ENCODE peak calls at places on chromosomes 1 and 21, in eight cellular contexts. One of them, this sample, is unnamed.

GRCh38 chr1:174969977-174970376 is 29.8 kb upstream of the CACYBP start:
- DNase-seq in uterus: no peak
- DNase-seq in stomach: no peak
- DNase-seq in ovary: no peak
- DNase-seq in lower leg skin: no peak
- DNase-seq in heart left ventricle: no peak
- DNase-seq in IMR-90: no peak
- DNase-seq in tibial nerve: no peak
- DNase-seq in this sample: no peak

GRCh38 chr1:217153361-217153760 is 430.1 kb upstream of the ESRRG start:
- DNase-seq in tibial nerve: no peak
- DNase-seq in heart left ventricle: no peak
- DNase-seq in stomach: no peak
- DNase-seq in ovary: no peak
- DNase-seq in IMR-90: no peak
- DNase-seq in uterus: no peak
- DNase-seq in lower leg skin: no peak
- DNase-seq in this sample: no peak

GRCh38 chr1:89085781-89086180 is 20.8 kb upstream of the GBP1 start:
- DNase-seq in IMR-90: peak
- DNase-seq in uterus: no peak
- DNase-seq in stomach: peak
- DNase-seq in lower leg skin: no peak
- DNase-seq in heart left ventricle: no peak
- DNase-seq in tibial nerve: no peak
- DNase-seq in ovary: no peak
- DNase-seq in this sample: no peak

GRCh38 chr1:18147672-18148071 is 40.1 kb downstream of the IGSF21 start:
- DNase-seq in uterus: no peak
- DNase-seq in lower leg skin: no peak
- DNase-seq in stomach: no peak
- DNase-seq in tibial nerve: no peak
- DNase-seq in ovary: no peak
- DNase-seq in IMR-90: no peak
- DNase-seq in heart left ventricle: no peak
- DNase-seq in this sample: no peak

GRCh38 chr1:11522400-11523235 is 43.7 kb downstream of the DISP3 start:
- DNase-seq in heart left ventricle: no peak
- DNase-seq in ovary: no peak
- DNase-seq in uterus: no peak
- DNase-seq in lower leg skin: peak
- DNase-seq in IMR-90: no peak
- DNase-seq in tibial nerve: no peak
- DNase-seq in stomach: no peak
- DNase-seq in this sample: no peak

GRCh38 chr1:233990486-233990885 is 86.0 kb downstream of the SLC35F3 start:
- DNase-seq in tibial nerve: no peak
- DNase-seq in heart left ventricle: no peak
- DNase-seq in ovary: no peak
- DNase-seq in lower leg skin: no peak
- DNase-seq in IMR-90: no peak
- DNase-seq in uterus: no peak
- DNase-seq in stomach: no peak
- DNase-seq in this sample: no peak

GRCh38 chr21:39951183-39952101 is 84.2 kb downstream of the PCP4 start:
- DNase-seq in lower leg skin: peak
- DNase-seq in uterus: no peak
- DNase-seq in stomach: no peak
- DNase-seq in tibial nerve: no peak
- DNase-seq in IMR-90: no peak
- DNase-seq in ovary: peak
- DNase-seq in heart left ventricle: no peak
- DNase-seq in this sample: no peak

GRCh38 chr1:151309851-151310323 is 17.3 kb downstream of the PI4KB start:
- DNase-seq in stomach: no peak
- DNase-seq in uterus: peak
- DNase-seq in ovary: no peak
- DNase-seq in tibial nerve: no peak
- DNase-seq in lower leg skin: no peak
- DNase-seq in heart left ventricle: peak
- DNase-seq in IMR-90: peak
- DNase-seq in this sample: no peak

GRCh38 chr1:21567241-21568005 is 58.2 kb downstream of the ALPL start:
- DNase-seq in lower leg skin: no peak
- DNase-seq in ovary: no peak
- DNase-seq in stomach: no peak
- DNase-seq in tibial nerve: no peak
- DNase-seq in IMR-90: peak
- DNase-seq in uterus: no peak
- DNase-seq in heart left ventricle: peak
- DNase-seq in this sample: no peak

GRCh38 chr1:27726173-27726793 is 522 bp downstream of the FAM76A start:
- DNase-seq in IMR-90: peak
- DNase-seq in heart left ventricle: peak
- DNase-seq in uterus: peak
- DNase-seq in tibial nerve: no peak
- DNase-seq in lower leg skin: peak
- DNase-seq in stomach: peak
- DNase-seq in ovary: peak
- DNase-seq in this sample: peak

GRCh38 chr1:11339346-11340247 is 66.6 kb downstream of the UBIAD1 start:
- DNase-seq in heart left ventricle: no peak
- DNase-seq in IMR-90: no peak
- DNase-seq in lower leg skin: no peak
- DNase-seq in uterus: no peak
- DNase-seq in ovary: no peak
- DNase-seq in stomach: no peak
- DNase-seq in tibial nerve: no peak
- DNase-seq in this sample: no peak

GRCh38 chr1:87853576-87854351 is 525.1 kb downstream of the LMO4 start:
- DNase-seq in tibial nerve: no peak
- DNase-seq in ovary: no peak
- DNase-seq in lower leg skin: no peak
- DNase-seq in uterus: no peak
- DNase-seq in heart left ventricle: no peak
- DNase-seq in stomach: no peak
- DNase-seq in IMR-90: peak
- DNase-seq in this sample: no peak

GRCh38 chr1:26252718-26253117 is 18.7 kb downstream of the CEP85 start:
- DNase-seq in heart left ventricle: no peak
- DNase-seq in tibial nerve: no peak
- DNase-seq in IMR-90: no peak
- DNase-seq in ovary: no peak
- DNase-seq in lower leg skin: no peak
- DNase-seq in uterus: no peak
- DNase-seq in stomach: no peak
- DNase-seq in this sample: no peak

GRCh38 chr1:185843971-185844370 is 109.8 kb downstream of the HMCN1 start:
- DNase-seq in IMR-90: no peak
- DNase-seq in ovary: no peak
- DNase-seq in heart left ventricle: no peak
- DNase-seq in lower leg skin: no peak
- DNase-seq in tibial nerve: no peak
- DNase-seq in stomach: no peak
- DNase-seq in uterus: no peak
- DNase-seq in this sample: no peak

GRCh38 chr1:234658143-234658542 is 48.2 kb upstream of the IRF2BP2 start:
- DNase-seq in heart left ventricle: no peak
- DNase-seq in lower leg skin: peak
- DNase-seq in IMR-90: peak
- DNase-seq in tibial nerve: no peak
- DNase-seq in uterus: no peak
- DNase-seq in ovary: no peak
- DNase-seq in stomach: peak
- DNase-seq in this sample: no peak

GRCh38 chr1:184329962-184330868 is 56.6 kb upstream of the C1orf21 start:
- DNase-seq in heart left ventricle: no peak
- DNase-seq in uterus: no peak
- DNase-seq in tibial nerve: no peak
- DNase-seq in lower leg skin: no peak
- DNase-seq in IMR-90: no peak
- DNase-seq in stomach: no peak
- DNase-seq in ovary: no peak
- DNase-seq in this sample: no peak

GRCh38 chr1:232634086-232634485 is 4.2 kb upstream of the SIPA1L2 start:
- DNase-seq in uterus: no peak
- DNase-seq in lower leg skin: no peak
- DNase-seq in ovary: no peak
- DNase-seq in heart left ventricle: peak
- DNase-seq in tibial nerve: no peak
- DNase-seq in stomach: peak
- DNase-seq in IMR-90: no peak
- DNase-seq in this sample: no peak

GRCh38 chr1:107430540-107431228 is 289.8 kb downstream of the NTNG1 start:
- DNase-seq in tibial nerve: no peak
- DNase-seq in ovary: no peak
- DNase-seq in uterus: no peak
- DNase-seq in stomach: peak
- DNase-seq in IMR-90: peak
- DNase-seq in lower leg skin: no peak
- DNase-seq in heart left ventricle: no peak
- DNase-seq in this sample: no peak

GRCh38 chr1:65477414-65478378 is 57.2 kb downstream of the LEPR start:
- DNase-seq in heart left ventricle: no peak
- DNase-seq in tibial nerve: no peak
- DNase-seq in ovary: no peak
- DNase-seq in uterus: no peak
- DNase-seq in stomach: no peak
- DNase-seq in IMR-90: no peak
- DNase-seq in lower leg skin: no peak
- DNase-seq in this sample: no peak

GRCh38 chr1:215071078-215071477 is 11.5 kb upstream of the KCNK2 start:
- DNase-seq in stomach: no peak
- DNase-seq in ovary: no peak
- DNase-seq in tibial nerve: no peak
- DNase-seq in IMR-90: no peak
- DNase-seq in lower leg skin: no peak
- DNase-seq in heart left ventricle: no peak
- DNase-seq in uterus: no peak
- DNase-seq in this sample: no peak

DNA sequence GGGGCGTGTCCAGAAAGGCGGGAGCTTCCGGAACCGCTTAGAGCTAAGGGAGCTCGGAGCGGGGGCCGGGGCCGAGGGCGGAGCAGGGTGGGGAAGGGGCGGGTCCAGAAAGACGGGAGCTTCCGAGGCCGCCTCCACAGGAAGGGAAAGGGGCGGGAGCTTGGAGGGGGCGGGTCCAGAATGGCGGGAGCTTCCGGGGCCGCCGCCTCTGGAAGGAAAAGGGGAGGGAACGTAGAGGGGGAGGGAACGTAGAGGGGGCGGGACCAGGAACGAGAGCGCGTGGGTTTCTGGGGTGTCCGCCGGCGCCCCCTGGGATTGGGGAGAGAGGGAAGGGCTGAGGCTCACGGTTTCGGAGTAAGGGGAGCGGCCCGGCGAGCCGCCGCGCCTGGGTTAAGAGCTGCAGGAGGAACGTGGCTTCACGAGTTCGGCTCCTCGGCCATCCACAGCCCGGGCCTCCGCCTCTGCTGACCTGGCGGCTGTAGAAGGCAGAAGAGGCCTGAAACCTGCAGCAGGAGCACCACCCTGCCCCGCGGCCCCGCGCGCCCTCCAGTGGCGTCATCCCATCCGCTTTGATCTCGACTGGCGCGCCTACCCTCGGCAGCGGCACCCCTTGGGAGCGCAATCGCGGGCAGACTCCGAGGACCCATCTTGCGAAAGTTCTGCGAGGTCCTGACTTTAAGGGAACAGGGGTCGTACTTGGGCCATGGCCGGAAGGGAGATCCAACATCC is 22.9 kb upstream of the HPDL start:
- DNase-seq in lower leg skin: peak
- DNase-seq in heart left ventricle: peak
- DNase-seq in uterus: peak
- DNase-seq in tibial nerve: peak
- DNase-seq in IMR-90: peak
- DNase-seq in stomach: peak
- DNase-seq in ovary: peak
- DNase-seq in this sample: peak
- TF ChIP-seq POLR2A in lower leg skin: no peak
- TF ChIP-seq POLR2A in heart left ventricle: peak
- TF ChIP-seq POLR2A in uterus: peak
- TF ChIP-seq POLR2A in tibial nerve: peak
- TF ChIP-seq POLR2A in IMR-90: peak
- TF ChIP-seq POLR2A in stomach: no peak
- TF ChIP-seq POLR2A in ovary: peak
- TF ChIP-seq POLR2A in this sample: no peak

GRCh38 chr1:55311057-55311631 is 96.0 kb upstream of the USP24 start:
- DNase-seq in heart left ventricle: no peak
- DNase-seq in ovary: no peak
- DNase-seq in uterus: no peak
- DNase-seq in tibial nerve: no peak
- DNase-seq in stomach: no peak
- DNase-seq in IMR-90: peak
- DNase-seq in lower leg skin: no peak
- DNase-seq in this sample: no peak
- H3K4me3 ChIP-seq in heart left ventricle: no peak
- H3K4me3 ChIP-seq in ovary: no peak
- H3K4me3 ChIP-seq in uterus: no peak
- H3K4me3 ChIP-seq in tibial nerve: no peak
- H3K4me3 ChIP-seq in stomach: no peak
- H3K4me3 ChIP-seq in IMR-90: no peak
- H3K4me3 ChIP-seq in lower leg skin: no peak
- H3K4me3 ChIP-seq in this sample: no peak

DNA sequence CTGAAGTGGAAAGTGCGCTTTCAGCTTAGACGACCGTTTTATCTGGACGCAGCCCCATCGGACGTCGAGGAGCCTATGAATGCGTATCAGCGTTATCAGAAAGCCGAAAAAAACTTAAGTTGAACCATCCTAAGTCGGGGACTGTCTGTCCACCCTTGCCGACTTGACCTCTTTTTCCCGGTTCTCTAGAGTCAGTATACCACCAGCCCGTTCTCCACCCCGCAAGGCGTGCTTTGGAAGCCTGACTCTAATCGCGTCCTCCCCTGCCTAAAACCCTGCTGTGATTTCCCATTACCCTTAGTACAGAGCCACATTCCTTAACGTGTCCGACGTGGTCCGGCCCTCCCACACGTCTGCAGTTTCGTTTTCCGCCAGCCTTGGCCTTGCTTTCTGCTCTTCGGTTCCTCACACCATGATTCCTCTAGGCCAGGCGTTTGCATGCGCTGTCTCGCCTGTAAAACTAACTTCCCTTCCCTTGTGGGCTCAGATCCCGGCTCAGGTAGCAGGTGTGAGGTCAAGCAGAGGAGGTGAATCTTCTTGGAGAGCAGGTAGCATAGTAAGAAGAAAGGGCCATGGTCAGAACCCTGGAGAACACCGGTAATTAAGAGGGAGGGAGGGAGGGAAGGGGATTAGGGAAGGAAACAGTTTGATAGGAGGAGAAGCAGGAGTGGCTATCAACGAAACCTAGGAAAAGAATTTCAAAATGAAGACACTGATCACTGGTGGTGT is 865 bp downstream of the ADPRS start:
- DNase-seq in lower leg skin: peak
- DNase-seq in stomach: no peak
- DNase-seq in tibial nerve: no peak
- DNase-seq in ovary: no peak
- DNase-seq in IMR-90: peak
- DNase-seq in heart left ventricle: no peak
- DNase-seq in uterus: no peak
- DNase-seq in this sample: no peak
- TF ChIP-seq POLR2A in lower leg skin: no peak
- TF ChIP-seq POLR2A in stomach: no peak
- TF ChIP-seq POLR2A in tibial nerve: no peak
- TF ChIP-seq POLR2A in ovary: no peak
- TF ChIP-seq POLR2A in IMR-90: peak
- TF ChIP-seq POLR2A in heart left ventricle: no peak
- TF ChIP-seq POLR2A in uterus: no peak
- TF ChIP-seq POLR2A in this sample: no peak

GRCh38 chr21:25837545-25838263 is 102.9 kb downstream of the GABPA start:
- DNase-seq in lower leg skin: no peak
- DNase-seq in stomach: no peak
- DNase-seq in uterus: no peak
- DNase-seq in heart left ventricle: no peak
- DNase-seq in IMR-90: peak
- DNase-seq in ovary: no peak
- DNase-seq in tibial nerve: no peak
- DNase-seq in this sample: no peak
- H3K4me3 ChIP-seq in lower leg skin: no peak
- H3K4me3 ChIP-seq in stomach: no peak
- H3K4me3 ChIP-seq in uterus: no peak
- H3K4me3 ChIP-seq in heart left ventricle: no peak
- H3K4me3 ChIP-seq in IMR-90: no peak
- H3K4me3 ChIP-seq in ovary: no peak
- H3K4me3 ChIP-seq in tibial nerve: no peak
- H3K4me3 ChIP-seq in this sample: no peak

This sample was measured in vagina.